ENCODE peak calls at places on chromosomes 7 and 10, in five cellular contexts. One of them, this sample, is unnamed.

GRCh38 chr7:20839196-20839735 is 52.6 kb upstream of the SP8 start:
- DNase-seq in breast epithelium: no peak
- DNase-seq in type B pancreatic cell: no peak
- DNase-seq in left ventricle myocardium inferior: no peak
- DNase-seq in IMR-90: no peak
- DNase-seq in this sample: no peak

GRCh38 chr10:91385686-91386085 is 24.5 kb upstream of the HECTD2 start:
- DNase-seq in breast epithelium: no peak
- DNase-seq in type B pancreatic cell: no peak
- DNase-seq in left ventricle myocardium inferior: no peak
- DNase-seq in IMR-90: no peak
- DNase-seq in this sample: no peak

GRCh38 chr10:47438857-47439474 is 44.9 kb downstream of the ANXA8 start:
- DNase-seq in breast epithelium: peak
- DNase-seq in type B pancreatic cell: no peak
- DNase-seq in left ventricle myocardium inferior: no peak
- DNase-seq in IMR-90: peak
- DNase-seq in this sample: no peak

GRCh38 chr7:156963472-156963871 is 14.0 kb downstream of the NOM1 start:
- DNase-seq in breast epithelium: no peak
- DNase-seq in type B pancreatic cell: no peak
- DNase-seq in left ventricle myocardium inferior: no peak
- DNase-seq in IMR-90: no peak
- DNase-seq in this sample: no peak

GRCh38 chr7:24820730-24821044 is 63.4 kb upstream of the GSDME start:
- DNase-seq in breast epithelium: no peak
- DNase-seq in type B pancreatic cell: no peak
- DNase-seq in left ventricle myocardium inferior: no peak
- DNase-seq in IMR-90: no peak
- DNase-seq in this sample: no peak

GRCh38 chr10:103231047-103231551 is 14.6 kb upstream of the RPEL1 start:
- DNase-seq in breast epithelium: no peak
- DNase-seq in type B pancreatic cell: no peak
- DNase-seq in left ventricle myocardium inferior: no peak
- DNase-seq in IMR-90: peak
- DNase-seq in this sample: no peak

GRCh38 chr7:144936314-144936713 is 100.5 kb upstream of the TPK1 start:
- DNase-seq in breast epithelium: no peak
- DNase-seq in type B pancreatic cell: no peak
- DNase-seq in left ventricle myocardium inferior: no peak
- DNase-seq in IMR-90: no peak
- DNase-seq in this sample: no peak

GRCh38 chr10:119375574-119376265 is 166.8 kb downstream of the RGS10 start:
- DNase-seq in breast epithelium: no peak
- DNase-seq in type B pancreatic cell: no peak
- DNase-seq in left ventricle myocardium inferior: peak
- DNase-seq in IMR-90: peak
- DNase-seq in this sample: no peak

GRCh38 chr10:34967411-34967880 is 122.7 kb downstream of the CUL2 start:
- DNase-seq in breast epithelium: peak
- DNase-seq in type B pancreatic cell: no peak
- DNase-seq in left ventricle myocardium inferior: peak
- DNase-seq in IMR-90: peak
- DNase-seq in this sample: no peak

DNA sequence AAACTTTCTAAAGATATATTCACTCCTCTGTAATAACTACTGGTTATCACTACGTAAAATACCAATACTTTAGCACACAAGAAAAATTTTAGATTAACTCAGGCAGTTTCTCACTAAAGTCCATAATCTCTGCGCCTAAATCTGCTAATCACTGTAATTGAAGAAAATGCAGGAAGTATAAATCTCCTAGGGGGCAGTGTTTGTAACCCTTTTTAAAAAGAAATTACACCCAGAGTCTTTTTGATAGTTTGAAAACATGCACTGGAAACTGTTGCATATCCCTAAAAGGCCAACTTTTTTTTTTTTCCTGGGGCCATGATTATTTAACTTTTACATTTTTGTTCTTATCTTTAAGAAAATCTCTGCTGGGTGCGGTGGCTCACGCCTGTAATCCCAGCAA is 209.6 kb downstream of the KIAA1217 start:
- DNase-seq in breast epithelium: no peak
- DNase-seq in type B pancreatic cell: no peak
- DNase-seq in left ventricle myocardium inferior: no peak
- DNase-seq in IMR-90: no peak
- DNase-seq in this sample: no peak
- TF ChIP-seq CTCF in breast epithelium: no peak
- TF ChIP-seq CTCF in type B pancreatic cell: no peak
- TF ChIP-seq CTCF in left ventricle myocardium inferior: peak
- TF ChIP-seq CTCF in IMR-90: peak
- TF ChIP-seq CTCF in this sample: peak

GRCh38 chr7:101321491-101322401 is at the start of gene IFT22:
- DNase-seq in breast epithelium: peak
- DNase-seq in type B pancreatic cell: peak
- DNase-seq in left ventricle myocardium inferior: peak
- DNase-seq in IMR-90: peak
- DNase-seq in this sample: peak

GRCh38 chr7:101315336-101315735 is 6.3 kb downstream of the IFT22 start:
- DNase-seq in breast epithelium: no peak
- DNase-seq in type B pancreatic cell: no peak
- DNase-seq in left ventricle myocardium inferior: no peak
- DNase-seq in IMR-90: peak
- DNase-seq in this sample: peak

DNA sequence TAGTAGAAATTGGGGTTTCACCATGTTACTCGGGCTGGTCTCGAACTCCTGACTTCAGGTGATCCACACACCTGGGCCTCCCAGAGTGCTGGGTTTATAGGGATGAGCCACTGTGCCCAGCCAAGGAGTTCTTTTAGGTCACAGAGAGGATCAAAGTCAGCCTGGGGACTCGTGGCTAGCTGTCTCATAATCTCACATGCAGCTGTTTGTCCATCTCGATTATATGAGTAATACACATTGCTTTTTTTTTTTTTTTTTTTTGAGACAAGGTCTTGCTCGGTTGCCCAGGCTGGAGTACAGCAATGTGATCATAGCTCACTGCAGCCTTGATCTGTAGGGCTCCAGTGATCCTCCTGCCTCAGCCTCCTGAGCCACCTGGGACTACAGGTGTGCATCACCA is 2.2 kb downstream of the IFT22 start:
- DNase-seq in breast epithelium: no peak
- DNase-seq in type B pancreatic cell: no peak
- DNase-seq in left ventricle myocardium inferior: no peak
- DNase-seq in IMR-90: no peak
- DNase-seq in this sample: no peak
- TF ChIP-seq CTCF in breast epithelium: no peak
- TF ChIP-seq CTCF in type B pancreatic cell: no peak
- TF ChIP-seq CTCF in left ventricle myocardium inferior: no peak
- TF ChIP-seq CTCF in IMR-90: no peak
- TF ChIP-seq CTCF in this sample: no peak

DNA sequence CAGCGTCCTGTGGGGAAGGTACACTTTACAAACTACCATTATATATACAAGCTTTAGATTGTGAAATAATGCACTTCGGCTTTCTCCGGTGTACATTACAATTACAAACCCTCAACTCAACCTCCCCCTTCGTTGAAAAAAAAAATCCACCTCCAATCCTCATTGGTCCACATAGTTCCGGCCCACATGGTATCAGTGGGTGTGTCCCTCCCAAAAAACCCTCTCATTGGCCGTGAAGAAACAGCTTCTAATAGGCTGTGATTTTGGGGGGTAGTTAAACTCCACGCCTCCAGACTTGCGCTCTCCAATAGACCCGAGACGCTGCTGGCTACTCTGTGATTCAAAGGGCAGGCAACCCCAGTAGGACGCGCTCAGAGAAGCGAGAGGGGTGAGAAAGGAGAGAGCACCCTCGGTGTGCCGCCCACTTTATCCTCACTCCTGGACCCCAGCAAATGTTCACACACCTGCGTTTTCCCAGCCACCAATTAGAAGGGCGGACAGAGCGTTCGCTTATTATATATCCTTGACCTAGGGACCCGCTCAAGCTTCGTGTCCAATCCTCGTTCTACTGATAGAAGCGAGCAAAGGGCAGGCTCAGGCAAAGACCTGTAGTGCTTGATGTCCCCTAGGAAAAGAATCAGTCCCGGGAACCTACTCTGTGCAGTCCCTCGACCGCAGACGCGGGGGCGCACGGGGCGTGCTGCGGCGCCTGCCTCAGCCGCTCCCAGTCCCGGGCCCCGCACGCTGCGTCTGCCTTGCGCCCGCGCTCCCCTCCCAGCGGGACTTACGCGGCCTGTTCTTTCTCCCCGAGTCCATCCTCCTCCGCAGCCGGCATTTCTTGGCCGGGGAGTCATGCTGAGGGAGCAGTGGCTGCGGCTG is 991 bp downstream of the PANK1 start:
- DNase-seq in breast epithelium: no peak
- DNase-seq in type B pancreatic cell: peak
- DNase-seq in left ventricle myocardium inferior: peak
- DNase-seq in IMR-90: peak
- DNase-seq in this sample: peak
- TF ChIP-seq CTCF in breast epithelium: no peak
- TF ChIP-seq CTCF in type B pancreatic cell: no peak
- TF ChIP-seq CTCF in left ventricle myocardium inferior: no peak
- TF ChIP-seq CTCF in IMR-90: no peak
- TF ChIP-seq CTCF in this sample: no peak

GRCh38 chr7:32257632-32258031 is 187.4 kb upstream of the PDE1C start:
- DNase-seq in breast epithelium: no peak
- DNase-seq in type B pancreatic cell: no peak
- DNase-seq in left ventricle myocardium inferior: no peak
- DNase-seq in IMR-90: no peak
- DNase-seq in this sample: no peak
- TF ChIP-seq CTCF in breast epithelium: no peak
- TF ChIP-seq CTCF in type B pancreatic cell: no peak
- TF ChIP-seq CTCF in left ventricle myocardium inferior: no peak
- TF ChIP-seq CTCF in IMR-90: no peak
- TF ChIP-seq CTCF in this sample: no peak

DNA sequence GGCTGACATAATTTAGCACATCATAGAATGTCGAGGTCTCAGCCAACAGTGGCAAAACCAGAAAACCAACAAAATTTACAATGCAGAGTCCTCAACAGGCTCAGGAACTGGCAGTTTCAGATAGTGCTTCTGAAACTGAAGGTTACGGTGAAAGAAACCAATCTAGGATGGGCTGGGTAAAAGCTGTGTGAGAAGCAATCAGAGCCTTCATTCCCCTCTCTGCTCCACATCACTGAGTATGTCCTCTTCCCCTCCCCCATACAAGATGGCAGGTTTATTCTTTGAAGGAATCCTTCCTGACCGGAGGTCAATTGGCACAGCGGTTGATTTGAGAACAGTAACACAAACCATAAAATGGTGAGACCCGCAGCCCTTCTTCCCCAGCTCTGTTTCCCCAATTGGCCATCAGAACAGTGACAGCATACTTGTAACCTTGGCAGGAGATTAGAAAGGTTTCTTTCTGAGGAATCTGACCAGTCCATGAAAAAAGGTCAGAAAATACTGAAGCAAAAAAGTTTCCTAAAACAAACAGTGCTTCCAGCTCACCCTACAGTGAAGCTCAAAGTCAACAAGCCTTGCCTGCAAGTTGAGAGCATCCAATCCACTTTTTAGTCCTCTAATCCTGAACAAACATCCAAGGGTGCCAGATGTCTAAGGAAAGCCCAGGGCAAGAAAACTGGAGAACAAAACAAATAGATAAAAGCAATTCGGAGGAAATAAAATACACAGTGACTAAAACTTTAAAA is 53.9 kb upstream of the IL6 start:
- DNase-seq in breast epithelium: no peak
- DNase-seq in type B pancreatic cell: no peak
- DNase-seq in left ventricle myocardium inferior: no peak
- DNase-seq in IMR-90: peak
- DNase-seq in this sample: no peak
- TF ChIP-seq CTCF in breast epithelium: no peak
- TF ChIP-seq CTCF in type B pancreatic cell: no peak
- TF ChIP-seq CTCF in left ventricle myocardium inferior: no peak
- TF ChIP-seq CTCF in IMR-90: no peak
- TF ChIP-seq CTCF in this sample: no peak

This sample was measured in D721Med.